ENCODE peak calls at places on chromosomes 3 and 15, in eight cellular contexts. One of them, this sample, is unnamed.

GRCh38 chr15:98812711-98813441 is 164.5 kb downstream of the IGF1R start:
- DNase-seq in A673: no peak
- DNase-seq in fibroblast of lung: no peak
- DNase-seq in uterus: no peak
- DNase-seq in PC-3: no peak
- DNase-seq in cardiac muscle cell: no peak
- DNase-seq in upper lobe of left lung: no peak
- DNase-seq in heart left ventricle: no peak
- DNase-seq in this sample: no peak

GRCh38 chr15:90901799-90902655 is 1.1 kb upstream of the MAN2A2 start:
- DNase-seq in heart left ventricle: peak; percentile 77
- DNase-seq in PC-3: peak; percentile 83
- DNase-seq in cardiac muscle cell: peak; percentile 87
- DNase-seq in fibroblast of lung: peak; percentile 77
- DNase-seq in upper lobe of left lung: peak; percentile 95
- DNase-seq in A673: peak; percentile 88
- DNase-seq in uterus: peak; percentile 67
- DNase-seq in this sample: peak; percentile 59

GRCh38 chr15:31471731-31472430 is 145.2 kb downstream of the KLF13 start:
- DNase-seq in upper lobe of left lung: no peak
- DNase-seq in fibroblast of lung: peak; percentile 97
- DNase-seq in A673: no peak
- DNase-seq in cardiac muscle cell: no peak
- DNase-seq in uterus: peak; percentile 29
- DNase-seq in PC-3: peak; percentile 30
- DNase-seq in heart left ventricle: no peak
- DNase-seq in this sample: no peak

GRCh38 chr15:83720466-83720865 is 66.5 kb downstream of the ADAMTSL3 start:
- DNase-seq in fibroblast of lung: peak; percentile 25
- DNase-seq in cardiac muscle cell: no peak
- DNase-seq in A673: no peak
- DNase-seq in PC-3: no peak
- DNase-seq in heart left ventricle: no peak
- DNase-seq in uterus: no peak
- DNase-seq in upper lobe of left lung: no peak
- DNase-seq in this sample: no peak

GRCh38 chr3:138945646-138946553 is 1.0 kb downstream of the FOXL2 start:
- DNase-seq in heart left ventricle: no peak
- DNase-seq in PC-3: no peak
- DNase-seq in fibroblast of lung: peak; percentile 23
- DNase-seq in cardiac muscle cell: peak; percentile 37
- DNase-seq in uterus: no peak
- DNase-seq in A673: no peak
- DNase-seq in upper lobe of left lung: peak; percentile 86
- DNase-seq in this sample: no peak

GRCh38 chr3:54988302-54989022 is 60.6 kb upstream of the LRTM1 start:
- DNase-seq in cardiac muscle cell: peak; percentile 72
- DNase-seq in uterus: peak; percentile 59
- DNase-seq in PC-3: no peak
- DNase-seq in upper lobe of left lung: no peak
- DNase-seq in fibroblast of lung: peak; percentile 85
- DNase-seq in heart left ventricle: peak; percentile 46
- DNase-seq in A673: peak; percentile 1
- DNase-seq in this sample: no peak

GRCh38 chr15:22786868-22787698 is 639 bp downstream of the NIPA1 start:
- DNase-seq in PC-3: peak; percentile 40
- DNase-seq in heart left ventricle: peak; percentile 28
- DNase-seq in upper lobe of left lung: peak; percentile 89
- DNase-seq in uterus: no peak
- DNase-seq in cardiac muscle cell: peak; percentile 55
- DNase-seq in fibroblast of lung: peak; percentile 30
- DNase-seq in A673: peak; percentile 39
- DNase-seq in this sample: peak; percentile 8

GRCh38 chr3:179513867-179514266 is 48.9 kb upstream of the ACTL6A start:
- DNase-seq in A673: no peak
- DNase-seq in uterus: no peak
- DNase-seq in heart left ventricle: no peak
- DNase-seq in PC-3: peak; percentile 4
- DNase-seq in cardiac muscle cell: no peak
- DNase-seq in fibroblast of lung: peak; percentile 10
- DNase-seq in upper lobe of left lung: no peak
- DNase-seq in this sample: no peak

GRCh38 chr3:133396906-133397305 is 3.0 kb upstream of the BFSP2 start:
- DNase-seq in PC-3: no peak
- DNase-seq in upper lobe of left lung: no peak
- DNase-seq in uterus: no peak
- DNase-seq in fibroblast of lung: no peak
- DNase-seq in cardiac muscle cell: no peak
- DNase-seq in heart left ventricle: no peak
- DNase-seq in A673: no peak
- DNase-seq in this sample: no peak

GRCh38 chr3:142975316-142975995 is 12.0 kb upstream of the PAQR9 start:
- DNase-seq in heart left ventricle: no peak
- DNase-seq in A673: no peak
- DNase-seq in upper lobe of left lung: no peak
- DNase-seq in uterus: no peak
- DNase-seq in fibroblast of lung: no peak
- DNase-seq in cardiac muscle cell: no peak
- DNase-seq in PC-3: peak; percentile 8
- DNase-seq in this sample: no peak

GRCh38 chr3:45943207-45943846 is at the start of gene CXCR6:
- DNase-seq in PC-3: peak; percentile 36
- DNase-seq in A673: no peak
- DNase-seq in heart left ventricle: no peak
- DNase-seq in fibroblast of lung: peak; percentile 24
- DNase-seq in uterus: no peak
- DNase-seq in cardiac muscle cell: no peak
- DNase-seq in upper lobe of left lung: no peak
- DNase-seq in this sample: no peak

DNA sequence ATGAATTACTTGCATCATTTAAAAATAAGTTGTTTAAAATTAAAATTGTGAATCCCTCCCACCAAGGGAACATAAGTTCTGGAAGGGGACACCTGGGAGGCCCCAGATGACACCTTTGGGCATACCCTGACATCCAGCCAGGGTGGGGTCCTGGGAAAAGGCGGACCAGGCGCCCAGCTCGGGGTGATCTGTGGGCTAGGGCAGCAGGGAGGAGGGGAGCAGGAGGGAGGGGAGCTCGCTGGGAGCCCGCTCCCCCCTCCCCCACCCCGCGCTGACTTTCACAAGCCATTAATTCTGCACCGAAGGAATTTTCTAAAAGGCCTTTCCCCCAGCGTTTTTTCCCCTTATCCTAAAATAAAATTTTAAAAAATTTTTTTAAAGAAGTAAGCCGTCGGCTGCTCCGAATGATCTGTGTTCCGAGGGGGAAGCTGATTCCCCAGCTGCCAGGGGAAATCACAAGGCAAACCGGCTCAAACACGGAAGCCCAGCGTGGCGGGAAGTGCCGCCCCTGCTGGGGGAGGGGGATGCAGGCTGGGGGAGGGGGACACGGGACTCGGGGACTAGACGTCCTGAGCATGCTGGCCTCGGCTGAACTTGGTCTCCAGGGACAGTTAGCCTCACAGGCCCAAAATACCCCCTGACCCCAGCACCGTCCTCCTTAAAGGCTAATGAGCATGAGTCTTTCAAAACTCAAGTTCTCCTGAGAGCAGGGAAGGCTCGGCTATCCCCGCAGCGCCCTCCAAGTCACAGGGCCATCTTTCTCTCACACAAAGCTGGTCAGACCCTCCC is 13.9 kb downstream of the PLXND1 start:
- DNase-seq in PC-3: no peak
- DNase-seq in uterus: peak; percentile 77
- DNase-seq in A673: no peak
- DNase-seq in upper lobe of left lung: peak; percentile 87
- DNase-seq in heart left ventricle: peak; percentile 88
- DNase-seq in cardiac muscle cell: no peak
- DNase-seq in fibroblast of lung: no peak
- DNase-seq in this sample: no peak
- H3K27ac ChIP-seq in PC-3: no peak overlapping the region
- H3K27ac ChIP-seq in uterus: peak overlapping the region; percentile 84
- H3K27ac ChIP-seq in A673: no peak overlapping the region
- H3K27ac ChIP-seq in upper lobe of left lung: peak overlapping the region; percentile 95
- H3K27ac ChIP-seq in heart left ventricle: peak overlapping the region; percentile 81
- H3K27ac ChIP-seq in cardiac muscle cell: no peak overlapping the region
- H3K27ac ChIP-seq in fibroblast of lung: peak overlapping the region; percentile 92
- H3K27ac ChIP-seq in this sample: no peak overlapping the region

GRCh38 chr3:53130179-53131135 is at the start of gene RFT1:
- DNase-seq in A673: peak; percentile 91
- DNase-seq in fibroblast of lung: peak; percentile 94
- DNase-seq in upper lobe of left lung: peak; percentile 96
- DNase-seq in uterus: peak; percentile 98
- DNase-seq in cardiac muscle cell: peak; percentile 98
- DNase-seq in PC-3: peak; percentile 96
- DNase-seq in heart left ventricle: peak; percentile 99
- DNase-seq in this sample: peak; percentile 97
- TF ChIP-seq CTCF in A673: no peak
- TF ChIP-seq CTCF in fibroblast of lung: no peak
- TF ChIP-seq CTCF in upper lobe of left lung: peak; percentile 24
- TF ChIP-seq CTCF in uterus: peak; percentile 41
- TF ChIP-seq CTCF in cardiac muscle cell: no peak
- TF ChIP-seq CTCF in PC-3: no peak
- TF ChIP-seq CTCF in heart left ventricle: peak; percentile 21
- TF ChIP-seq CTCF in this sample: no peak

GRCh38 chr3:123367467-123368154 is 81.3 kb downstream of the ADCY5 start:
- DNase-seq in A673: no peak
- DNase-seq in cardiac muscle cell: no peak
- DNase-seq in fibroblast of lung: no peak
- DNase-seq in heart left ventricle: peak; percentile 9
- DNase-seq in uterus: no peak
- DNase-seq in PC-3: no peak
- DNase-seq in upper lobe of left lung: no peak
- DNase-seq in this sample: no peak
- H3K27me3 ChIP-seq in A673: peaks cover 5% of the 10 kb centered on the region
- H3K27me3 ChIP-seq in cardiac muscle cell: no peaks in the 10 kb centered on the region
- H3K27me3 ChIP-seq in fibroblast of lung: peaks cover 5% of the 10 kb centered on the region
- H3K27me3 ChIP-seq in heart left ventricle: no peaks in the 10 kb centered on the region
- H3K27me3 ChIP-seq in uterus: no peaks in the 10 kb centered on the region
- H3K27me3 ChIP-seq in PC-3: peaks cover 23% of the 10 kb centered on the region
- H3K27me3 ChIP-seq in upper lobe of left lung: no peaks in the 10 kb centered on the region
- H3K27me3 ChIP-seq in this sample: no peaks in the 10 kb centered on the region

DNA sequence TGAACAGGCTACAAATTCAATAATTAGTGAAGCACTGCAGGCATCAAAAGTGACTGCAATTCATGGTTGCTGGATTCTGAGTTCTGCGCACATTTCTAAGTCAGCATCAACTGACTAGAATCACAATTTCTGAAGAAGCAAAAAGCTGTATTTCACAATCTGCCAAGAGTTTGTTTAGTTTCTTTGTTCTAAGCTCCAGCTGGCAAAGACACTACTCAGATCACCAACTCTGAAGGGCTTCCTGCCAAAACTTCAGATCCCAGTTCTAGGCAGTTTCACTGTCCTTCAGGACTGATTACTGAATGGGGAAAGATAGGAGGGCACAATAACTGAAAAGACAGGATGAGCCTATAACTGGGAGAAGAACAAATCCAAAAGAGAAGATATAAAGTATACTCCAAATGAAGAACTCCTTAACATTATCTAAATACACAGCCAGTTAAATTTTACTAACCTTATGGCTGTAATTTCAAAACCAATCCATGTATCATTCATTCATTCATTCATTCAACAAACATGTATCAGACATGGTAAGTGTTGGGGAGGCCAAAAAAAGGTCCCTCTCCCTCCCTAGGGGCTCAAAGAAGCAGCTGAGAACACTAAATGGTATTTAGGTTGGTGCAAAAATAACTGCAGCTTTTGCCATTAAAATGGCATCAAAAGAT is 17.1 kb downstream of the TJP1 start:
- DNase-seq in uterus: peak; percentile 46
- DNase-seq in cardiac muscle cell: no peak
- DNase-seq in upper lobe of left lung: no peak
- DNase-seq in PC-3: peak; percentile 64
- DNase-seq in heart left ventricle: peak; percentile 31
- DNase-seq in fibroblast of lung: peak; percentile 78
- DNase-seq in A673: peak; percentile 69
- DNase-seq in this sample: no peak
- H3K27ac ChIP-seq in uterus: no peak overlapping the region
- H3K27ac ChIP-seq in cardiac muscle cell: peak overlapping the region; percentile 80
- H3K27ac ChIP-seq in upper lobe of left lung: no peak overlapping the region
- H3K27ac ChIP-seq in PC-3: no peak overlapping the region
- H3K27ac ChIP-seq in heart left ventricle: peak overlapping the region; percentile 35
- H3K27ac ChIP-seq in fibroblast of lung: no peak overlapping the region
- H3K27ac ChIP-seq in A673: no peak overlapping the region
- H3K27ac ChIP-seq in this sample: no peak overlapping the region

DNA sequence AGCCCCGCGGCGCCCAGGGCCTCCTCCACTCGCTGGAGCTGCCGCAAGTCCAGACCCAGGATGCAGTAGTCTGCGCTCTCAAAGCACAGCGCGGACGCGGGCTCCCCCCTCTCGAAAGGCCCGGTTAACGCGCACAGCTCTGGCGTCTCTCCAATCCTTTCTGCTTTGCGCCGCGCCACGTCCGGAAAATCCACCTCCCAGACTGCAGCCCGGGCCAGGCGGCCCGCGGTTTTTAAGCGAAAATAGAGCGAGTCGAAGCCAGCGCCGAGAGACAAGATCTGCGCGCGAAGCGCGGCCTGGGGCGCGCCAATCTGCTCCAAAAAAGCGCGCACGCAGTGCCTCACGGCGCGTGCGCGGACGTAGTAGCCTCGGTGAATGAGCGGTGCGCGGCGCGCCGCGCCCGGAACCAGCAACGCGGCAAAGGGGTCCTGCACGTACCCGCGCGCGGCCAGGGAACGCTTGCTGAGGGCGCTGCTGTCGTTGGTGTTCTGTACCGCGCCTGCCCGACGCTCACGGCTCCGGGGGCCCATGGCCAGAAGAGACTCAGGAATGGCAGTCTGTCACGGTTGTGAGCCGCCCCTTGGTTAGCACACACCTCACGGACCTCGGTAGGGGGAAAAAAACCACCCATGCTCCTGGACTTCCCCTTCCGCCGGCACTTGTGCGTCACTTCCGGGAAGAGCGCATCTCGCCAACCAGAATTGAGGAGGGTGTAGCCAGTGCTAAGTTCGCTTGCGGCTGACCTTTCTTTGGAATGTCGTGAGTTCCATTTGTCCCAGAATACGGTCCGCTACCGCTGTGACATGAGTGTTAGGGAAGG is at the start of gene LCMT2:
- DNase-seq in heart left ventricle: peak; percentile 96
- DNase-seq in fibroblast of lung: peak; percentile 93
- DNase-seq in uterus: peak; percentile 92
- DNase-seq in A673: peak; percentile 97
- DNase-seq in cardiac muscle cell: peak; percentile 94
- DNase-seq in PC-3: peak; percentile 96
- DNase-seq in upper lobe of left lung: peak; percentile 96
- DNase-seq in this sample: peak; percentile 88
- TF ChIP-seq CTCF in heart left ventricle: no peak
- TF ChIP-seq CTCF in fibroblast of lung: no peak
- TF ChIP-seq CTCF in uterus: peak; percentile 1
- TF ChIP-seq CTCF in A673: no peak
- TF ChIP-seq CTCF in cardiac muscle cell: no peak
- TF ChIP-seq CTCF in PC-3: no peak
- TF ChIP-seq CTCF in upper lobe of left lung: no peak
- TF ChIP-seq CTCF in this sample: peak; percentile 15

GRCh38 chr15:69892351-69892750 is 205.4 kb downstream of the TLE3 start:
- DNase-seq in A673: no peak
- DNase-seq in upper lobe of left lung: no peak
- DNase-seq in PC-3: no peak
- DNase-seq in heart left ventricle: no peak
- DNase-seq in cardiac muscle cell: no peak
- DNase-seq in uterus: no peak
- DNase-seq in fibroblast of lung: no peak
- DNase-seq in this sample: no peak
- H3K27me3 ChIP-seq in A673: no peaks in the 10 kb centered on the region
- H3K27me3 ChIP-seq in upper lobe of left lung: no peaks in the 10 kb centered on the region
- H3K27me3 ChIP-seq in PC-3: peaks cover 69% of the 10 kb centered on the region
- H3K27me3 ChIP-seq in heart left ventricle: peaks cover 28% of the 10 kb centered on the region
- H3K27me3 ChIP-seq in cardiac muscle cell: no peaks in the 10 kb centered on the region
- H3K27me3 ChIP-seq in uterus: no peaks in the 10 kb centered on the region
- H3K27me3 ChIP-seq in fibroblast of lung: no peaks in the 10 kb centered on the region
- H3K27me3 ChIP-seq in this sample: peaks cover 7% of the 10 kb centered on the region

This sample was measured in CD4-positive, alpha-beta T cell.